ENCODE peak calls at places on chromosomes 3 and 15, in four cellular contexts. I is HS-27A, G is endothelial cell, N is GM23248. U is an unnamed sample.

GRCh38 chr15:32641517-32642059 is at the start of gene SCG5:
- DNase-seq in I (no peak), G (peak; percentile 60), N (no peak), U (peak; percentile 50)

GRCh38 chr3:130084581-130084980 is 3.0 kb downstream of the ALG1L2 start:
- DNase-seq in I (no peak), G (no peak), N (no peak), U (no peak)

GRCh38 chr15:94524565-94524964 is 293.2 kb downstream of the MCTP2 start:
- DNase-seq in I (no peak), G (no peak), N (no peak), U (no peak)

GRCh38 chr3:98966862-98967554 is 65.5 kb upstream of the DCBLD2 start:
- DNase-seq in I (no peak), G (no peak), N (peak; percentile 54), U (peak; percentile 64)

GRCh38 chr15:94234300-94234699 is 2.9 kb downstream of the MCTP2 start:
- DNase-seq in I (no peak), G (no peak), N (no peak), U (no peak)

GRCh38 chr3:127673191-127674098 is 693 bp downstream of the ABTB1 start:
- DNase-seq in I (no peak), G (peak; percentile 30), N (peak; percentile 79), U (peak; percentile 97)

GRCh38 chr3:68819361-68819760 is 113.0 kb downstream of the TAFA4 start:
- DNase-seq in I (no peak), G (no peak), N (no peak), U (no peak)

GRCh38 chr3:159830523-159831151 is 158.0 kb upstream of the IL12A start:
- DNase-seq in I (no peak), G (no peak), N (peak; percentile 71), U (no peak)

GRCh38 chr3:45987368-45988099 is 8.1 kb downstream of the FYCO1 start:
- DNase-seq in I (no peak), G (no peak), N (peak; percentile 91), U (no peak)

GRCh38 chr15:23416349-23417276 is 30.4 kb downstream of the GOLGA6L2 start:
- DNase-seq in I (no peak), G (no peak), N (no peak), U (no peak)

GRCh38 chr3:72319202-72320095 is 528.8 kb downstream of the SHQ1 start:
- DNase-seq in I (no peak), G (no peak), N (peak; percentile 57), U (peak; percentile 87)

GRCh38 chr3:127637971-127638370 is 9.0 kb downstream of the PODXL2 start:
- DNase-seq in I (no peak), G (no peak), N (no peak), U (no peak)

GRCh38 chr15:92346063-92346462 is 47.6 kb upstream of the ST8SIA2 start:
- DNase-seq in I (no peak), G (no peak), N (no peak), U (no peak)

GRCh38 chr3:149207475-149207874 is 14.2 kb downstream of the CP start:
- DNase-seq in I (no peak), G (no peak), N (no peak), U (no peak)

GRCh38 chr3:83523470-83524073 is 1435.2 kb upstream of the CADM2 start:
- DNase-seq in I (peak; percentile 69), G (peak; percentile 66), N (peak; percentile 40), U (no peak)

GRCh38 chr3:112128843-112129727 is 4.0 kb downstream of the GCSAM start:
- DNase-seq in I (no peak), G (no peak), N (peak; percentile 47), U (no peak)

GRCh38 chr3:108862865-108863798 is 40.5 kb downstream of the TRAT1 start:
- DNase-seq in I (peak; percentile 7), G (no peak), N (peak; percentile 33), U (no peak)

GRCh38 chr3:33773627-33774026 is 24.8 kb upstream of the PDCD6IP start:
- DNase-seq in I (no peak), G (no peak), N (peak; percentile 41), U (no peak)

GRCh38 chr3:40404591-40405198 is 17.7 kb downstream of the ENTPD3 start:
- DNase-seq in I (no peak), G (no peak), N (no peak), U (no peak)

GRCh38 chr3:50509715-50510114 is 6.3 kb upstream of the CACNA2D2 start:
- DNase-seq in I (no peak), G (no peak), N (no peak), U (no peak)

GRCh38 chr15:67548862-67549651 is 6.6 kb downstream of the MAP2K5 start:
- DNase-seq in I (no peak), G (no peak), N (peak; percentile 70), U (peak; percentile 70)

GRCh38 chr3:14863324-14864100 is 44.8 kb downstream of the FGD5 start:
- DNase-seq in I (no peak), G (no peak), N (peak; percentile 18), U (no peak)

GRCh38 chr3:58719684-58720083 is 53.1 kb upstream of the FAM3D start:
- DNase-seq in I (no peak), G (no peak), N (no peak), U (no peak)

GRCh38 chr3:100107227-100107626 is 7.1 kb downstream of the FILIP1L start:
- DNase-seq in I (no peak), G (no peak), N (no peak), U (no peak)

GRCh38 chr3:34382859-34383258 is 584.4 kb downstream of the PDCD6IP start:
- DNase-seq in I (no peak), G (no peak), N (no peak), U (no peak)

GRCh38 chr3:99131876-99132275 is 230.4 kb upstream of the DCBLD2 start:
- DNase-seq in I (no peak), G (no peak), N (peak; percentile 41), U (no peak)

GRCh38 chr3:190094201-190094718 is 26.4 kb downstream of the P3H2 start:
- DNase-seq in I (no peak), G (no peak), N (peak; percentile 57), U (peak; percentile 82)

GRCh38 chr3:56321892-56322291 is 146.4 kb downstream of the ERC2 start:
- DNase-seq in I (no peak), G (no peak), N (no peak), U (no peak)

GRCh38 chr15:74723754-74724334 is 1.5 kb downstream of the CYP1A1 start:
- DNase-seq in I (no peak), G (peak; percentile 37), N (peak; percentile 58), U (peak; percentile 93)

GRCh38 chr3:132595036-132595435 is 2.0 kb upstream of the ACKR4 start:
- DNase-seq in I (no peak), G (no peak), N (peak; percentile 83), U (no peak)

U was measured in osteoblast.